ENCODE peak calls at places on chromosomes 1 and 21, in nine cellular contexts. G is GM12891, F is adrenal gland, R is tibial nerve, U is transverse colon, N is uterus, V is GM12892, W is NB4, I is K562. K is an unnamed sample.

GRCh38 chr21:35859677-35860076 is 200.6 kb downstream of the SETD4 start:
- DNase-seq in G (no peak), F (no peak), R (no peak), U (no peak), N (no peak), V (no peak), W (no peak), I (no peak), K (no peak)

GRCh38 chr1:109502368-109502851 is 7.1 kb downstream of the AMIGO1 start:
- DNase-seq in G (no peak), F (no peak), R (no peak), U (no peak), N (no peak), V (no peak), W (no peak), I (no peak), K (no peak)

GRCh38 chr1:76239470-76239918 is 164.9 kb downstream of the ST6GALNAC3 start:
- DNase-seq in G (no peak), F (no peak), R (no peak), U (no peak), N (no peak), V (no peak), W (no peak), I (no peak), K (no peak)

GRCh38 chr1:28927442-28928305 is 13.3 kb downstream of the EPB41 start:
- DNase-seq in G (no peak), F (no peak), R (no peak), U (no peak), N (no peak), V (no peak), W (peak), I (no peak), K (no peak)

GRCh38 chr1:192887426-192887825 is 78.6 kb downstream of the RGS2 start:
- DNase-seq in G (no peak), F (no peak), R (no peak), U (no peak), N (no peak), V (no peak), W (no peak), I (no peak), K (no peak)

GRCh38 chr1:234065794-234066447 is 161.4 kb downstream of the SLC35F3 start:
- DNase-seq in G (no peak), F (peak), R (peak), U (peak), N (peak), V (peak), W (peak), I (peak), K (peak)

GRCh38 chr1:43812579-43812978 is 105.2 kb downstream of the ST3GAL3 start:
- DNase-seq in G (no peak), F (no peak), R (no peak), U (no peak), N (no peak), V (no peak), W (no peak), I (no peak), K (no peak)

GRCh38 chr1:224500802-224501201 is 66.2 kb upstream of the WDR26 start:
- DNase-seq in G (no peak), F (no peak), R (no peak), U (no peak), N (no peak), V (no peak), W (peak), I (no peak), K (no peak)

GRCh38 chr1:57623039-57623790 is 199.4 kb upstream of the DAB1 start:
- DNase-seq in G (no peak), F (peak), R (no peak), U (no peak), N (no peak), V (no peak), W (peak), I (peak), K (peak)

GRCh38 chr1:153985341-153985912 is 712 bp downstream of the RAB13 start:
- DNase-seq in G (no peak), F (peak), R (no peak), U (peak), N (peak), V (no peak), W (peak), I (peak), K (no peak)

GRCh38 chr21:42466700-42467612 is 29.1 kb downstream of the RSPH1 start:
- DNase-seq in G (no peak), F (peak), R (no peak), U (peak), N (no peak), V (no peak), W (peak), I (peak), K (peak)

GRCh38 chr1:180691322-180691721 is 59.5 kb downstream of the XPR1 start:
- DNase-seq in G (no peak), F (no peak), R (no peak), U (no peak), N (no peak), V (no peak), W (no peak), I (no peak), K (no peak)

GRCh38 chr1:220431840-220432239 is 96.1 kb upstream of the MARK1 start:
- DNase-seq in G (no peak), F (no peak), R (no peak), U (no peak), N (no peak), V (no peak), W (no peak), I (no peak), K (no peak)

GRCh38 chr1:152110365-152110859 is 4.8 kb downstream of the TCHH start:
- DNase-seq in G (no peak), F (no peak), R (no peak), U (no peak), N (no peak), V (no peak), W (peak), I (no peak), K (no peak)

GRCh38 chr1:17586172-17586963 is 46.9 kb downstream of the ARHGEF10L start:
- DNase-seq in G (no peak), F (no peak), R (no peak), U (no peak), N (no peak), V (no peak), W (no peak), I (no peak), K (peak)

GRCh38 chr1:158716335-158716734 is 4.2 kb downstream of the OR6K3 start:
- DNase-seq in G (no peak), F (no peak), R (no peak), U (no peak), N (no peak), V (no peak), W (no peak), I (no peak), K (no peak)

GRCh38 chr1:11691302-11691914 is at the start of gene DRAXIN:
- DNase-seq in G (no peak), F (no peak), R (no peak), U (no peak), N (no peak), V (no peak), W (no peak), I (no peak), K (no peak)

GRCh38 chr21:18023099-18023498 is 203.9 kb upstream of the C21orf91 start:
- DNase-seq in G (no peak), F (no peak), R (no peak), U (no peak), N (no peak), V (no peak), W (no peak), I (no peak), K (no peak)

GRCh38 chr1:206969090-206969489 is 1.2 kb downstream of the FCAMR start:
- DNase-seq in G (no peak), F (no peak), R (no peak), U (peak), N (no peak), V (no peak), W (no peak), I (no peak), K (no peak)

GRCh38 chr1:236753554-236753953 is 41.5 kb upstream of the MTR start:
- DNase-seq in G (no peak), F (peak), R (no peak), U (no peak), N (no peak), V (no peak), W (peak), I (peak), K (no peak)

GRCh38 chr1:50702395-50702794 is 257.7 kb downstream of the FAF1 start:
- DNase-seq in G (no peak), F (no peak), R (no peak), U (no peak), N (no peak), V (no peak), W (no peak), I (no peak), K (no peak)

GRCh38 chr1:103514920-103515503 is 10.5 kb upstream of the RNPC3 start:
- DNase-seq in G (no peak), F (no peak), R (no peak), U (no peak), N (no peak), V (no peak), W (peak), I (peak), K (no peak)

GRCh38 chr1:3673381-3674099 is 21.2 kb downstream of the TP73 start:
- DNase-seq in G (no peak), F (no peak), R (no peak), U (no peak), N (no peak), V (no peak), W (no peak), I (no peak), K (no peak)

GRCh38 chr1:1291611-1292441 is 11.6 kb downstream of the SCNN1D start:
- DNase-seq in G (peak), F (peak), R (no peak), U (peak), N (peak), V (peak), W (peak), I (peak), K (no peak)

GRCh38 chr1:31502926-31503511 is 73.3 kb upstream of the TINAGL1 start:
- DNase-seq in G (no peak), F (no peak), R (no peak), U (no peak), N (no peak), V (no peak), W (no peak), I (no peak), K (no peak)

GRCh38 chr1:89631756-89632155 is 1.2 kb upstream of the LRRC8C start:
- DNase-seq in G (no peak), F (no peak), R (no peak), U (no peak), N (no peak), V (no peak), W (no peak), I (no peak), K (no peak)

GRCh38 chr21:43832158-43832550 is 32.9 kb upstream of the AGPAT3 start:
- DNase-seq in G (no peak), F (no peak), R (no peak), U (no peak), N (no peak), V (no peak), W (no peak), I (no peak), K (no peak)

GRCh38 chr1:79617777-79618176 is 611.2 kb upstream of the ADGRL4 start:
- DNase-seq in G (no peak), F (no peak), R (no peak), U (no peak), N (no peak), V (no peak), W (no peak), I (peak), K (no peak)

GRCh38 chr1:8816831-8817412 is 518 bp downstream of the RERE start:
- DNase-seq in G (peak), F (peak), R (no peak), U (peak), N (peak), V (peak), W (peak), I (no peak), K (no peak)

GRCh38 chr1:156444407-156445001 is 56.1 kb downstream of the MEF2D start:
- DNase-seq in G (no peak), F (no peak), R (no peak), U (no peak), N (no peak), V (no peak), W (peak), I (peak), K (no peak)

GRCh38 chr21:33541105-33541711 is 709 bp downstream of the GART start:
- DNase-seq in G (no peak), F (no peak), R (no peak), U (no peak), N (no peak), V (no peak), W (peak), I (no peak), K (no peak)

GRCh38 chr1:112359961-112360767 is 35.9 kb upstream of the CTTNBP2NL start:
- DNase-seq in G (no peak), F (peak), R (peak), U (peak), N (peak), V (no peak), W (no peak), I (no peak), K (no peak)

GRCh38 chr1:78147031-78147430 is 101.3 kb downstream of the GIPC2 start:
- DNase-seq in G (no peak), F (no peak), R (no peak), U (no peak), N (no peak), V (no peak), W (no peak), I (no peak), K (no peak)

GRCh38 chr1:906532-907420 is 16.9 kb upstream of the SAMD11 start:
- DNase-seq in G (peak), F (peak), R (peak), U (peak), N (peak), V (peak), W (peak), I (no peak), K (peak)

GRCh38 chr1:32948905-32949304 is 15.7 kb downstream of the RNF19B start:
- DNase-seq in G (no peak), F (no peak), R (no peak), U (no peak), N (no peak), V (no peak), W (no peak), I (no peak), K (no peak)

GRCh38 chr1:98677288-98677687 is 15.8 kb downstream of the SNX7 start:
- DNase-seq in G (no peak), F (no peak), R (no peak), U (no peak), N (no peak), V (no peak), W (no peak), I (no peak), K (no peak)

GRCh38 chr1:85363526-85363925 is 87.1 kb upstream of the BCL10 start:
- DNase-seq in G (no peak), F (no peak), R (no peak), U (no peak), N (no peak), V (no peak), W (no peak), I (no peak), K (no peak)

GRCh38 chr21:38751379-38752050 is 54.2 kb upstream of the ETS2 start:
- DNase-seq in G (no peak), F (peak), R (peak), U (no peak), N (no peak), V (no peak), W (peak), I (no peak), K (no peak)

DNA sequence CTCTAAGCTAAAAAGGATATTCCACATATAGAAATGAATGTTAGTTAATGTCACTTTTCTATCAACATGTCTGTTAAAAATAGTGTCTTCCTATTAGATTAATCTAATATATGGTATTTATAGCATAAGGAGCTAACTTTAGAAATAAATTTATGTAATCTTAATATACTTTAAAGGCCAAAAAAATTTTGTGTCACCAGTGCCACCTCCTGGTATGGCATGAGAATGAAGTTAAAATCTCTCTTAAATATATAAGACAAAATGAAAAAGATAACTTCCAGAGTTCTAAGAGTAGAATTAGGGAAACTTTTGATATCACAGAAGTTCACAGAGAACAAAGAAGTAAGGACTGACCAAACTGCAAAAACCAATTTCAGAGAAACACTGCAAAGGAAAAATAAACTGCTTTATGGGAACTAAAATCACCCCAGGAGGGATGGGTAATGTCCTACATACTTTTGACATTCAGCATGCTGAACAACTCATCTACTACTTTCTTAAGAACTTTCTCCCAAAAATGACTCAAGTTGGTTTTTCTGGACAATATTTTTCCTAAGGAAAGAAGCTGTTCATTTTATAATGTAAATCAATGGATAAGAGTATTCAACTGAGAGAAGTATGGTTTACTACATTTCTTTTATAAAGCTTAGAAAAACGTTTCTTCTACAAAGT is 82.8 kb downstream of the TRIM33 start:
- DNase-seq in G (no peak), F (no peak), R (no peak), U (no peak), N (no peak), V (no peak), W (peak), I (no peak), K (no peak)
- TF ChIP-seq POLR2A in G (no peak), F (no peak), R (no peak), U (no peak), N (no peak), V (no peak), W (no peak), I (no peak), K (no peak)

GRCh38 chr1:161068306-161069200 is 1.1 kb downstream of the ARHGAP30 start:
- DNase-seq in G (no peak), F (peak), R (no peak), U (peak), N (no peak), V (peak), W (peak), I (no peak), K (no peak)

GRCh38 chr1:161069201-161069685 is 448 bp downstream of the ARHGAP30 start:
- DNase-seq in G (no peak), F (no peak), R (no peak), U (no peak), N (no peak), V (no peak), W (no peak), I (no peak), K (no peak)

GRCh38 chr1:161070737-161071136 is 1.0 kb upstream of the ARHGAP30 start:
- DNase-seq in G (no peak), F (no peak), R (no peak), U (no peak), N (no peak), V (no peak), W (no peak), I (no peak), K (no peak)

GRCh38 chr1:161071886-161072371 is 2.2 kb upstream of the ARHGAP30 start:
- DNase-seq in G (peak), F (peak), R (no peak), U (peak), N (no peak), V (peak), W (peak), I (peak), K (peak)

DNA sequence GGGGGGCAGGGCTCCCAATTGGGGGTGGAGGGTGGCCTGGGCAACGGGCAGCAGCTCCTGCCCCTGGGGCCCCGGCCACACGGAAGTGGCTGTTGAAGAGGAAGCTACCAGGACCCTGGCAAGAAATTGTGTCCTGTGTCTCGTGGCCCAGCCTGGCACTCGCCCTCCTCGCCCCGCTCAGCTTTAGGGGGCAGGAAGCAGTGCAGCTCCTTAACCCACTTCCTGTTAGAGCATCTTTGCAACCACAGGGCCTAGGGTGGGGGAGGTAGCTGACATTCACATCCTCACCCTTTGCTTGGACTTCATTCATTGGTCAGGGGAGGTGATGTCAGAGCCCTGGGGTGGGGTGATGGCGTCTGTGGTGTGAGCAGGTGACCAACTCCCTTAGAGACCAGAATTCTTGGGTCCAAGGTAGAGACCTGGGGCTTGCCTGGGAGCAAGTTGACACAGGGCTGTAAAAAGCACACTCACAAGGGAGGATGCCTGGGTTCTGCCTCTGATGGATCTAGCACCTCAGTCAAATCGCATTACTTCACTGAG is at the start of gene ARHGAP30:
- DNase-seq in G (peak), F (peak), R (peak), U (peak), N (peak), V (peak), W (peak), I (no peak), K (no peak)
- TF ChIP-seq POLR2A in G (peak), F (peak), R (no peak), U (peak), N (no peak), V (peak), W (peak), I (no peak), K (no peak)

GRCh38 chr1:228213917-228214808 is 6.3 kb downstream of the OBSCN start:
- DNase-seq in G (no peak), F (no peak), R (no peak), U (no peak), N (no peak), V (no peak), W (no peak), I (no peak), K (no peak)

GRCh38 chr1:228214921-228215662 is 7.2 kb downstream of the OBSCN start:
- DNase-seq in G (no peak), F (no peak), R (no peak), U (no peak), N (no peak), V (no peak), W (no peak), I (no peak), K (no peak)

GRCh38 chr1:228211871-228212414 is 4.1 kb downstream of the OBSCN start:
- DNase-seq in G (no peak), F (no peak), R (no peak), U (no peak), N (no peak), V (no peak), W (no peak), I (no peak), K (no peak)

GRCh38 chr1:228212415-228212965 is 4.6 kb downstream of the OBSCN start:
- DNase-seq in G (no peak), F (no peak), R (no peak), U (no peak), N (no peak), V (no peak), W (no peak), I (no peak), K (no peak)

GRCh38 chr1:228212966-228213844 is 5.4 kb downstream of the OBSCN start:
- DNase-seq in G (peak), F (peak), R (peak), U (peak), N (peak), V (peak), W (peak), I (peak), K (peak)
- TF ChIP-seq POLR2A in G (no peak), F (no peak), R (no peak), U (no peak), N (peak), V (no peak), W (no peak), I (peak), K (peak)

DNA sequence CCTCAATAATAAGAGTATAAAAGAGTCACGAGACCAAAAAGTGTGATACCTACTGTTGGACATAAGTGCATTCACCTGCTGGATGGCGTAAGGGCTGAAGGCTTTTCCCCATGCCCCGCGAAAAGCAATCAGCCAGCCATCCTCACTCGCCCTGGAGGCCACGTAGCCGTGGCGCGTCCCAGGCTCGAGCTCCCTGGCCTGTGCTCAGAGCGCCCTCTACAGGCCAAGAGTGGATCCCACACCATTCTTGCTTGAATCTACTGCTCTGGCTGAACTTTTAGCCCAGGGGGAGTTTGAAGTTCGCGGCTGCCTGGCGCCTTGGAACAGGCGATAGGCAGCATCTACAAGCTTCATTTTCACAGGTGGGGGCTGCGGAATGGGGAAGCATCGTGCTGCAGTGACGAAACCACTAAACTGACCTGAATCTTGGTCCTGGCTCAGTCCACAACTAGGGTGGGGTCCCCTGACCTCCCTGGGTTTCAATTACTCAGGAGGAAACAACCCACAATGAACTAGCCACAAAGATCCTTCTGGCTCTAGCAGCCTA is 70.3 kb upstream of the SERBP1 start:
- DNase-seq in G (peak), F (peak), R (peak), U (peak), N (peak), V (peak), W (peak), I (peak), K (peak)
- TF ChIP-seq POLR2A in G (no peak), F (no peak), R (no peak), U (no peak), N (no peak), V (no peak), W (no peak), I (no peak), K (no peak)